ENCODE peak calls at places on chromosomes 13 and 19, in five cellular contexts. U, O, S, W and R are unnamed samples.

GRCh38 chr13:26872444-26873173 is 112.0 kb upstream of the GPR12 start:
- DNase-seq in W (peak; percentile 42), O (no peak), S (peak; percentile 33), U (peak; percentile 24), R (peak; percentile 10)

GRCh38 chr13:95604534-95604915 is 40.0 kb downstream of the DZIP1 start:
- DNase-seq in O (no peak), U (no peak), W (peak; percentile 16), S (no peak), R (no peak)

GRCh38 chr19:16301999-16302694 is 22.5 kb upstream of the KLF2 start:
- DNase-seq in U (peak; percentile 59), S (no peak), O (no peak), W (peak; percentile 39), R (no peak)

GRCh38 chr13:21106089-21106488 is 44.7 kb upstream of the LATS2 start:
- DNase-seq in O (no peak), U (no peak), W (peak; percentile 35), S (no peak), R (peak; percentile 22)

GRCh38 chr19:56667311-56667870 is 4.2 kb downstream of the ZNF835 start:
- DNase-seq in W (no peak), U (no peak), O (no peak), S (no peak), R (no peak)

GRCh38 chr19:15286688-15287355 is 45.5 kb downstream of the BRD4 start:
- DNase-seq in S (no peak), U (no peak), O (no peak), W (no peak), R (no peak)

GRCh38 chr19:31979362-31979761 is 366.0 kb upstream of the ZNF507 start:
- DNase-seq in S (no peak), O (no peak), U (no peak), W (no peak), R (no peak)

GRCh38 chr19:54451331-54451871 is 2.4 kb downstream of the LENG8 start:
- DNase-seq in U (no peak), S (no peak), W (no peak), O (no peak), R (no peak)

GRCh38 chr13:107712145-107712544 is 503.2 kb downstream of the LIG4 start:
- DNase-seq in S (no peak), U (no peak), W (no peak), O (no peak), R (no peak)

GRCh38 chr13:60329221-60329983 is 67.6 kb upstream of the TDRD3 start:
- DNase-seq in U (peak; percentile 18), O (no peak), W (peak; percentile 45), S (peak; percentile 48), R (no peak)

GRCh38 chr19:35673121-35673804 is 6.9 kb downstream of the UPK1A start:
- DNase-seq in W (peak; percentile 40), S (peak; percentile 35), U (peak; percentile 53), O (no peak), R (peak; percentile 14)

GRCh38 chr13:114011226-114011625 is 37.4 kb upstream of the C13orf46 start:
- DNase-seq in O (no peak), W (no peak), U (no peak), S (no peak), R (no peak)

GRCh38 chr19:18921593-18921992 is 2.1 kb downstream of the DDX49 start:
- DNase-seq in S (no peak), W (no peak), U (no peak), O (no peak), R (no peak)

GRCh38 chr13:31394491-31394890 is 194.7 kb downstream of the B3GLCT start:
- DNase-seq in S (no peak), W (no peak), U (no peak), O (no peak), R (peak; percentile 3)

GRCh38 chr19:38032951-38033350 is 125.9 kb downstream of the SIPA1L3 start:
- DNase-seq in O (no peak), S (no peak), U (no peak), W (peak; percentile 56), R (no peak)

GRCh38 chr19:44643605-44644390 is at the start of gene PVR:
- DNase-seq in U (no peak), S (peak; percentile 75), O (peak; percentile 19), W (peak; percentile 68), R (no peak)

GRCh38 chr13:110537116-110537515 is 24.4 kb downstream of the RAB20 start:
- DNase-seq in S (no peak), U (no peak), W (no peak), O (no peak), R (no peak)

GRCh38 chr13:110538632-110539031 is 22.9 kb downstream of the RAB20 start:
- DNase-seq in W (peak; percentile 58), O (no peak), U (no peak), S (peak; percentile 45), R (no peak)

GRCh38 chr13:110533771-110534670 is 27.5 kb downstream of the RAB20 start:
- DNase-seq in W (no peak), O (no peak), S (no peak), U (no peak), R (no peak)

GRCh38 chr13:110535526-110535925 is 26.0 kb downstream of the RAB20 start:
- DNase-seq in W (no peak), S (no peak), O (no peak), U (no peak), R (no peak)

GRCh38 chr13:110536006-110536693 is 25.4 kb downstream of the RAB20 start:
- DNase-seq in U (no peak), W (no peak), S (no peak), O (no peak), R (no peak)
- H3K4me3 ChIP-seq in U (no peak overlapping the region), W (no peak overlapping the region), S (no peak overlapping the region), O (no peak overlapping the region), R (no peak overlapping the region)

DNA sequence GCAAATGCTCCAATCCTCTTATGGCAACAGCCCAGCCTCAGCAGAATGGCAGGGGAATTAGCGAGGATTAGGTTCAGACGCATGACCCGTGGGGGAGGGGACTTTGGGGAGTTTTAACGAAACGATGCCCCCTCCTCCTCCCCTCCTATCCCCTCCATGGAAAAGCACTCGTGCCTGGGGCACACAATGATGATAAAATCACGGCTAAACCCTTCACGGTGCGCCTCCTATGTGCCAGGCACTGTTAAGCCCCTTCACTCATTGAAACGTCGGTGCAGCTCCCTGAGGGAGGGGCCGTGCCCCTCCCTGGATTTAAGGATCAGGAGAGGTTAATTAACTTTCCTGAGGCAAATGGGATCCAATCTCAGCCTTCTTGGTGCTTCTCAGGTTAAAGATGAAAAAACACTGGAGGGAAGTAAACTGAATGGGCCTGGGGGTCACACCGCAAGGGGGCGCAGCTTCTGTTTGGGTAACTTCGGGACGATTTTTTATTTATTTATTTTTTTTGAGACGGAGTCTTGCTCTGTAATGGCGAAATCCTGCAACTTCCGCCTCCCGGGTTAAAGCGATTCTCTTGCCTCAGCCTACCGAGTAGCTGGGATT is 10.1 kb upstream of the TPRX2 start:
- DNase-seq in W (peak; percentile 23), U (peak; percentile 57), O (no peak), S (no peak), R (no peak)
- TF ChIP-seq CTCF in W (peak; percentile 44), U (peak; percentile 87), O (no peak), S (no peak), R (peak; percentile 66)

GRCh38 chr13:109780880-109781383 is 5.5 kb downstream of the IRS2 start:
- DNase-seq in U (no peak), W (no peak), O (no peak), S (no peak), R (no peak)

GRCh38 chr13:109779876-109780516 is 6.4 kb downstream of the IRS2 start:
- DNase-seq in S (no peak), O (no peak), U (no peak), W (no peak), R (no peak)

GRCh38 chr13:109781384-109782065 is 4.9 kb downstream of the IRS2 start:
- DNase-seq in O (no peak), W (no peak), S (no peak), U (no peak), R (no peak)

GRCh38 chr13:109778102-109778542 is 8.3 kb downstream of the IRS2 start:
- DNase-seq in U (no peak), O (no peak), S (peak; percentile 33), W (no peak), R (no peak)

DNA sequence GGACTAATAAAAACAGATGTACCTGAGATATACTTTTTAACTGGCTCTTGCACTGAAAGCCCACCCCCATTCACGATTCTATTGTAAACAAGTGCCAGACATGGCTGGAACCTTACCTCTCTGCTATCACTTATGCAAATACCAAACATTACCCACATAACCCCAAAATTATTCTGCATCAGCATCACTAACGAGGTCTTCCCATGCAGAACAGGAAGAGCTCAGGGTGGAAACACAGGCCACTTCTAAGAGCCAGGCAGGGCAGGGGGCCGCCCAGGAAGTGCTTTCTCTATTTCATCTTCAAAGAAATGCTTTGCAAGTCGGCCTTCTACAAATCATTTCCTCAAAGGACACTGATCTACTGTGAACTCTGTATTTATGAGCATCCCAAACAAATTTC is 7.3 kb downstream of the IRS2 start:
- DNase-seq in O (no peak), U (no peak), S (no peak), W (no peak), R (no peak)
- H3K4me3 ChIP-seq in O (peak overlapping the region; percentile 33), U (no peak overlapping the region), S (no peak overlapping the region), W (peak overlapping the region; percentile 55), R (peak overlapping the region; percentile 63)

GRCh38 chr19:49064029-49064629 is 489 bp downstream of the NTF4 start:
- DNase-seq in O (no peak), S (no peak), W (no peak), U (no peak), R (no peak)

GRCh38 chr19:49061445-49061844 is 3.2 kb downstream of the NTF4 start:
- DNase-seq in U (no peak), S (no peak), W (no peak), O (no peak), R (no peak)

GRCh38 chr19:49067554-49067953 is 2.9 kb upstream of the NTF4 start:
- DNase-seq in W (no peak), O (no peak), S (no peak), U (no peak), R (no peak)

GRCh38 chr19:49065905-49066512 is 1.4 kb upstream of the NTF4 start:
- DNase-seq in W (no peak), U (no peak), S (no peak), O (no peak), R (no peak)

GRCh38 chr19:49064768-49065611 is at the start of gene NTF4:
- DNase-seq in O (no peak), U (no peak), W (peak; percentile 21), S (no peak), R (no peak)
- TF ChIP-seq CTCF in O (no peak), U (no peak), W (no peak), S (no peak), R (no peak)